ENCODE peak calls at places on chromosome 14, in six cellular contexts. One of them, this sample, is unnamed.

GRCh38 chr14:95387826-95388445 is 68.2 kb upstream of the CLMN start:
- DNase-seq in CD8-positive, alpha-beta T cell: no peak
- DNase-seq in iPS DF 6.9: no peak
- DNase-seq in WERI-Rb-1: peak
- DNase-seq in HepG2: no peak
- DNase-seq in PC-3: no peak
- DNase-seq in this sample: no peak

GRCh38 chr14:97336816-97337215 is 539.6 kb downstream of the VRK1 start:
- DNase-seq in CD8-positive, alpha-beta T cell: no peak
- DNase-seq in iPS DF 6.9: no peak
- DNase-seq in WERI-Rb-1: no peak
- DNase-seq in HepG2: no peak
- DNase-seq in PC-3: no peak
- DNase-seq in this sample: no peak

GRCh38 chr14:65835501-65835900 is 423.0 kb downstream of the FUT8 start:
- DNase-seq in CD8-positive, alpha-beta T cell: no peak
- DNase-seq in iPS DF 6.9: no peak
- DNase-seq in WERI-Rb-1: no peak
- DNase-seq in HepG2: no peak
- DNase-seq in PC-3: no peak
- DNase-seq in this sample: no peak

GRCh38 chr14:94738786-94739185 is 31.1 kb downstream of the GSC start:
- DNase-seq in CD8-positive, alpha-beta T cell: no peak
- DNase-seq in iPS DF 6.9: no peak
- DNase-seq in WERI-Rb-1: no peak
- DNase-seq in HepG2: no peak
- DNase-seq in PC-3: no peak
- DNase-seq in this sample: no peak

GRCh38 chr14:68825729-68826128 is 32.9 kb upstream of the ZFP36L1 start:
- DNase-seq in CD8-positive, alpha-beta T cell: no peak
- DNase-seq in iPS DF 6.9: no peak
- DNase-seq in WERI-Rb-1: no peak
- DNase-seq in HepG2: no peak
- DNase-seq in PC-3: no peak
- DNase-seq in this sample: no peak

GRCh38 chr14:94337274-94337673 is 14.1 kb upstream of the SERPINA6 start:
- DNase-seq in CD8-positive, alpha-beta T cell: no peak
- DNase-seq in iPS DF 6.9: no peak
- DNase-seq in WERI-Rb-1: no peak
- DNase-seq in HepG2: no peak
- DNase-seq in PC-3: peak
- DNase-seq in this sample: no peak

GRCh38 chr14:75046899-75047298 is 4.4 kb downstream of the MLH3 start:
- DNase-seq in CD8-positive, alpha-beta T cell: no peak
- DNase-seq in iPS DF 6.9: no peak
- DNase-seq in WERI-Rb-1: no peak
- DNase-seq in HepG2: no peak
- DNase-seq in PC-3: peak
- DNase-seq in this sample: no peak

GRCh38 chr14:104138891-104139459 is 588 bp downstream of the KIF26A start:
- DNase-seq in CD8-positive, alpha-beta T cell: no peak
- DNase-seq in iPS DF 6.9: no peak
- DNase-seq in WERI-Rb-1: peak
- DNase-seq in HepG2: no peak
- DNase-seq in PC-3: no peak
- DNase-seq in this sample: no peak

GRCh38 chr14:96267336-96267735 is 11.3 kb downstream of the BDKRB1 start:
- DNase-seq in CD8-positive, alpha-beta T cell: no peak
- DNase-seq in iPS DF 6.9: no peak
- DNase-seq in WERI-Rb-1: no peak
- DNase-seq in HepG2: no peak
- DNase-seq in PC-3: no peak
- DNase-seq in this sample: peak

GRCh38 chr14:85934123-85934885 is 404.4 kb downstream of the FLRT2 start:
- DNase-seq in CD8-positive, alpha-beta T cell: peak
- DNase-seq in iPS DF 6.9: no peak
- DNase-seq in WERI-Rb-1: no peak
- DNase-seq in HepG2: peak
- DNase-seq in PC-3: peak
- DNase-seq in this sample: no peak
- H3K4me3 ChIP-seq in CD8-positive, alpha-beta T cell: peak
- H3K4me3 ChIP-seq in iPS DF 6.9: no peak
- H3K4me3 ChIP-seq in WERI-Rb-1: no peak
- H3K4me3 ChIP-seq in HepG2: peak
- H3K4me3 ChIP-seq in PC-3: peak
- H3K4me3 ChIP-seq in this sample: no peak

GRCh38 chr14:100887728-100888335 is 15.7 kb downstream of the RTL1 start:
- DNase-seq in CD8-positive, alpha-beta T cell: no peak
- DNase-seq in iPS DF 6.9: no peak
- DNase-seq in WERI-Rb-1: no peak
- DNase-seq in HepG2: no peak
- DNase-seq in PC-3: no peak
- DNase-seq in this sample: no peak
- H3K4me3 ChIP-seq in CD8-positive, alpha-beta T cell: no peak
- H3K4me3 ChIP-seq in iPS DF 6.9: no peak
- H3K4me3 ChIP-seq in WERI-Rb-1: no peak
- H3K4me3 ChIP-seq in HepG2: no peak
- H3K4me3 ChIP-seq in PC-3: no peak
- H3K4me3 ChIP-seq in this sample: no peak

GRCh38 chr14:87901652-87902051 is 91.3 kb downstream of the GALC start:
- DNase-seq in CD8-positive, alpha-beta T cell: no peak
- DNase-seq in iPS DF 6.9: no peak
- DNase-seq in WERI-Rb-1: no peak
- DNase-seq in HepG2: no peak
- DNase-seq in PC-3: no peak
- DNase-seq in this sample: no peak
- H3K4me3 ChIP-seq in CD8-positive, alpha-beta T cell: no peak
- H3K4me3 ChIP-seq in iPS DF 6.9: no peak
- H3K4me3 ChIP-seq in WERI-Rb-1: no peak
- H3K4me3 ChIP-seq in HepG2: no peak
- H3K4me3 ChIP-seq in PC-3: no peak
- H3K4me3 ChIP-seq in this sample: no peak

DNA sequence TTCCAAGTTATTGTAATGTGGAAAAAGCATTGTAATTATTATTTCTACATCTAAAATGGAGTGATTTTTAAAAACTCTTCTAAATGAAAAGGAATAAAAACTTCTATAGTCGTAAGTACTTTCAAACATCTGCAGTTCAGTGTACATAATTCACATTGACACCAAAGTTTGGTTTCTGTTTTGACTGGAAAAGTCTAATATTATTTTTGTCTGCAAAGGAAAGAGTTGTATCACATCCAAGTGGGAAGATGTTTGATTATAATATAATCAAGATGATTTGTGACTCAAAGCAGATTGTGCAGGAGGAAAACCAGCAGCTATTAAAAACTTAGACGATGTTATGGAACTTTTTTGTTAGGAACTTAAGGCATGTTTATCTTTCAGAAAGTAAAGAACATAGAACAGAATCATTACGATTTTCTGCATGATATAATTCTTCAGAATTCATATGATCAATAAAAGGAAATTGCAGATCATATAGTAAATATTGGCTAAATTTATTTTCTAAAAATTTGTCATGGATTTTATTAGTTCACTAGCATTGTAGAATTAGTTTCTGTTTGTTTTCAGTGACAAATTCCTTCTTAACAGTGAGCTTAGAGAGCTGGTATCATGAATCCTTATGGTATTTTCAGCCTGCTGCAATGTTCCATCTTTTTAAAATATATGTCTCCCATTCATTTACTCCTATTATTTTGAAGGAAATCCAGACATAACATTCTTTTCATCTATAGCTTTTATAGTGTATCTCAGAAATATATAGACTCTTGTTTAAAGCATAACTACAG is 145.8 kb downstream of the MIPOL1 start:
- DNase-seq in CD8-positive, alpha-beta T cell: no peak
- DNase-seq in iPS DF 6.9: no peak
- DNase-seq in WERI-Rb-1: no peak
- DNase-seq in HepG2: no peak
- DNase-seq in PC-3: no peak
- DNase-seq in this sample: no peak
- H3K4me3 ChIP-seq in CD8-positive, alpha-beta T cell: no peak
- H3K4me3 ChIP-seq in iPS DF 6.9: no peak
- H3K4me3 ChIP-seq in WERI-Rb-1: no peak
- H3K4me3 ChIP-seq in HepG2: no peak
- H3K4me3 ChIP-seq in PC-3: no peak
- H3K4me3 ChIP-seq in this sample: no peak

This sample was measured in astrocyte of the cerebellum.